ENCODE peak calls at places on chromosomes 6 and 20, in five cellular contexts. O is GM19239; X is stimulated activated CD4-positive, alpha-beta T cell treated with anti-CD3 and anti-CD28 coated beads, Interleukin-1b, Interleukin-23, amount 100 ng/mL, for 48 hours; Y is NCI-H1105 treated with DMSO at 0.1 percent for 48 hours; V is NCI-H748 treated with DMSO at 0.1 percent for 48 hours. U is an unnamed sample.

GRCh38 chr20:41509801-41510200 is 108.4 kb downstream of the CHD6 start:
- DNase-seq in O (no peak), V (no peak), Y (no peak), X (no peak), U (no peak)

GRCh38 chr20:63538204-63539091 is 1.3 kb upstream of the PTK6 start:
- DNase-seq in X (no peak), O (no peak), Y (peak), V (no peak), U (no peak)

GRCh38 chr6:128515550-128516513 is 4.6 kb downstream of the PTPRK start:
- DNase-seq in X (no peak), V (no peak), O (no peak), Y (no peak), U (no peak)

GRCh38 chr6:118536478-118536877 is 11.6 kb upstream of the PLN start:
- DNase-seq in Y (no peak), O (no peak), V (no peak), X (no peak), U (no peak)

GRCh38 chr6:39003072-39003471 is 45.5 kb upstream of the GLP1R start:
- DNase-seq in X (no peak), V (no peak), O (no peak), Y (peak), U (no peak)

GRCh38 chr20:58216334-58216733 is 12.1 kb downstream of the ANKRD60 start:
- DNase-seq in Y (no peak), V (no peak), O (no peak), X (no peak), U (no peak)

GRCh38 chr6:49551866-49552129 is 1.3 kb downstream of the C6orf141 start:
- DNase-seq in Y (no peak), X (no peak), O (no peak), V (no peak), U (no peak)

GRCh38 chr6:65650086-65650485 is 56.9 kb downstream of the EYS start:
- DNase-seq in X (no peak), O (no peak), Y (no peak), V (no peak), U (no peak)

GRCh38 chr20:15875446-15875845 is 697.8 kb downstream of the KIF16B start:
- DNase-seq in O (no peak), Y (peak), V (no peak), X (no peak), U (peak)

GRCh38 chr20:846894-847278 is 13.4 kb downstream of the FAM110A start:
- DNase-seq in O (no peak), X (peak), V (no peak), Y (no peak), U (no peak)

GRCh38 chr6:43970068-43970912 is 157.0 kb downstream of the MRPL14 start:
- DNase-seq in X (no peak), O (no peak), Y (no peak), V (no peak), U (no peak)

GRCh38 chr6:14921170-14921569 is 324.7 kb upstream of the JARID2 start:
- DNase-seq in V (peak), O (no peak), Y (no peak), X (no peak), U (no peak)

GRCh38 chr20:44074252-44075151 is 112.5 kb downstream of the JPH2 start:
- DNase-seq in X (no peak), V (no peak), O (no peak), Y (peak), U (peak)

GRCh38 chr6:62328607-62329006 is 42.6 kb upstream of the KHDRBS2 start:
- DNase-seq in Y (no peak), X (no peak), O (no peak), V (no peak), U (no peak)

GRCh38 chr20:36717657-36718056 is 28.2 kb downstream of the NDRG3 start:
- DNase-seq in O (no peak), X (no peak), Y (peak), V (no peak), U (no peak)

GRCh38 chr6:104855507-104855906 is 4.2 kb downstream of the HACE1 start:
- DNase-seq in Y (no peak), O (no peak), V (no peak), X (no peak), U (peak)

GRCh38 chr6:107386340-107386739 is 73.0 kb downstream of the PDSS2 start:
- DNase-seq in Y (no peak), O (no peak), V (no peak), X (no peak), U (no peak)